ENCODE peak calls at places on chromosomes 13 and 19, in eight cellular contexts. C is amniotic epithelial cell, N is stomach, F is COR-L47, U is lower lobe of right lung, Y is adrenal gland, Z is fibroblast of lung, W is anterior cingulate cortex. P is an unnamed sample.

GRCh38 chr19:17332677-17333581 is 1.7 kb downstream of the ANO8 start:
- DNase-seq in F (peak), C (peak), U (no peak), Z (peak), N (no peak), Y (peak), W (no peak), P (peak)

GRCh38 chr19:55563261-55563690 is 17.4 kb downstream of the ZNF579 start:
- DNase-seq in Y (no peak), U (no peak), W (no peak), C (peak), N (peak), F (no peak), Z (peak), P (peak)

GRCh38 chr19:8430650-8431049 is 14.1 kb upstream of the HNRNPM start:
- DNase-seq in W (no peak), C (no peak), F (no peak), Z (no peak), U (no peak), N (no peak), Y (no peak), P (no peak)

GRCh38 chr19:31232871-31233270 is 116.4 kb downstream of the TSHZ3 start:
- DNase-seq in C (peak), Y (no peak), F (no peak), U (no peak), Z (peak), N (no peak), W (no peak), P (no peak)

GRCh38 chr13:99281811-99282263 is 23.7 kb upstream of the GPR18 start:
- DNase-seq in Z (no peak), W (no peak), C (peak), N (peak), Y (peak), U (peak), F (no peak), P (no peak)

GRCh38 chr19:42155796-42156195 is 23.6 kb upstream of the POU2F2 start:
- DNase-seq in U (no peak), F (no peak), W (no peak), Z (no peak), N (no peak), Y (no peak), C (no peak), P (no peak)

GRCh38 chr19:36049080-36049698 is 4.9 kb downstream of the THAP8 start:
- DNase-seq in W (no peak), N (no peak), C (peak), F (no peak), Y (no peak), U (no peak), Z (peak), P (no peak)

GRCh38 chr19:4577020-4577782 is 17.7 kb upstream of the SEMA6B start:
- DNase-seq in Z (no peak), W (no peak), N (no peak), F (no peak), C (peak), Y (no peak), U (no peak), P (no peak)

GRCh38 chr13:114097893-114098688 is 34.3 kb downstream of the RASA3 start:
- DNase-seq in C (no peak), F (no peak), W (no peak), U (peak), N (no peak), Z (no peak), Y (peak), P (no peak)

GRCh38 chr19:8020681-8021080 is 15.2 kb upstream of the ELAVL1 start:
- DNase-seq in U (no peak), F (no peak), N (no peak), Z (no peak), W (no peak), C (no peak), Y (no peak), P (no peak)

GRCh38 chr19:1394252-1395193 is 6.8 kb downstream of the GAMT start:
- DNase-seq in Y (no peak), C (no peak), W (no peak), U (no peak), F (no peak), N (peak), Z (no peak), P (no peak)

GRCh38 chr19:850221-850978 is 1.7 kb upstream of the ELANE start:
- DNase-seq in U (peak), Z (peak), C (peak), F (peak), W (no peak), Y (peak), N (peak), P (no peak)

GRCh38 chr13:98778749-98779148 is 26.3 kb upstream of the SLC15A1 start:
- DNase-seq in F (no peak), C (no peak), W (no peak), Y (no peak), U (no peak), Z (peak), N (no peak), P (no peak)

GRCh38 chr19:39409207-39409885 is 2.7 kb downstream of the ZFP36 start:
- DNase-seq in Z (peak), N (peak), F (peak), C (no peak), Y (peak), U (peak), W (peak), P (peak)

GRCh38 chr13:107803822-107804495 is 411.4 kb downstream of the LIG4 start:
- DNase-seq in C (no peak), N (no peak), Z (no peak), U (no peak), W (no peak), F (no peak), Y (no peak), P (no peak)

GRCh38 chr13:91882918-91883317 is 484.5 kb downstream of the GPC5 start:
- DNase-seq in U (no peak), Z (no peak), Y (no peak), W (no peak), C (no peak), N (no peak), F (no peak), P (no peak)

GRCh38 chr13:109971745-109972090 is 185.3 kb upstream of the IRS2 start:
- DNase-seq in F (no peak), N (no peak), Y (no peak), U (no peak), Z (no peak), W (no peak), C (no peak), P (no peak)

GRCh38 chr13:50721664-50721976 is 121.9 kb downstream of the DLEU7 start:
- DNase-seq in Z (no peak), C (no peak), F (no peak), Y (no peak), W (no peak), U (no peak), N (no peak), P (no peak)

GRCh38 chr19:49594157-49595005 is 3.4 kb downstream of the PRR12 start:
- DNase-seq in C (no peak), W (no peak), Z (no peak), Y (no peak), U (no peak), F (no peak), N (no peak), P (no peak)

GRCh38 chr13:99000137-99000536 is 22.3 kb upstream of the DOCK9 start:
- DNase-seq in N (no peak), Y (no peak), W (no peak), C (no peak), U (no peak), F (no peak), Z (no peak), P (no peak)

GRCh38 chr19:34217952-34218817 is 36.2 kb upstream of the GARRE1 start:
- DNase-seq in U (no peak), C (peak), N (peak), W (no peak), F (peak), Z (peak), Y (peak), P (peak)

GRCh38 chr19:33883869-33884519 is 87.3 kb downstream of the KCTD15 start:
- DNase-seq in Z (no peak), C (no peak), U (no peak), Y (peak), N (no peak), F (no peak), W (no peak), P (no peak)

GRCh38 chr19:6269101-6269886 is 10.5 kb downstream of the MLLT1 start:
- DNase-seq in U (no peak), Z (no peak), C (no peak), N (no peak), W (no peak), Y (no peak), F (no peak), P (no peak)

GRCh38 chr13:25574437-25575426 is 203.0 kb downstream of the ATP8A2 start:
- DNase-seq in C (peak), F (peak), W (peak), N (peak), Z (peak), U (peak), Y (peak), P (peak)

GRCh38 chr13:61463027-61463426 is 47.4 kb upstream of the PCDH20 start:
- DNase-seq in U (no peak), N (no peak), Y (no peak), Z (no peak), F (no peak), W (no peak), C (no peak), P (peak)

GRCh38 chr19:52007436-52007804 is 591 bp downstream of the ZNF615 start:
- DNase-seq in Y (no peak), Z (peak), W (no peak), N (no peak), U (no peak), F (no peak), C (no peak), P (no peak)

GRCh38 chr13:76884571-76885202 is 1.5 kb downstream of the KCTD12 start:
- DNase-seq in F (no peak), N (no peak), Z (peak), W (no peak), C (peak), Y (no peak), U (no peak), P (no peak)

GRCh38 chr13:48505597-48506091 is 27.2 kb downstream of the RCBTB2 start:
- DNase-seq in C (no peak), U (no peak), W (no peak), N (no peak), Z (no peak), F (no peak), Y (no peak), P (no peak)

GRCh38 chr19:31263317-31263716 is 85.9 kb downstream of the TSHZ3 start:
- DNase-seq in W (no peak), U (no peak), Z (no peak), Y (peak), C (no peak), N (peak), F (no peak), P (no peak)

GRCh38 chr13:109869312-109870237 is 83.2 kb upstream of the IRS2 start:
- DNase-seq in N (peak), W (peak), Z (peak), U (peak), C (peak), F (peak), Y (peak), P (peak)